ENCODE peak calls at places on chromosomes 3 and 15, in nine cellular contexts. P is kidney, I is PC-3, O is uterus, B is hepatocyte, K is lung, Q is AG09309, X is BE2C, C is A549. U is an unnamed sample.

GRCh38 chr3:144394052-144394451 is 422.4 kb downstream of the DIPK2A start:
- DNase-seq in P (no peak), O (no peak), Q (no peak), I (peak), B (no peak), C (no peak), K (no peak), X (no peak), U (no peak)

GRCh38 chr3:176693416-176693815 is 503.9 kb downstream of the TBL1XR1 start:
- DNase-seq in O (no peak), B (no peak), P (no peak), K (no peak), Q (no peak), C (no peak), X (no peak), I (no peak), U (no peak)

GRCh38 chr3:197019021-197019420 is 10.6 kb downstream of the MELTF start:
- DNase-seq in K (no peak), I (no peak), P (no peak), O (no peak), Q (no peak), B (no peak), C (no peak), X (no peak), U (no peak)

GRCh38 chr15:76189106-76189505 is 122.2 kb downstream of the ETFA start:
- DNase-seq in I (no peak), O (no peak), B (no peak), C (no peak), P (no peak), K (no peak), X (no peak), Q (no peak), U (no peak)

GRCh38 chr3:115476472-115476871 is 146.8 kb upstream of the GAP43 start:
- DNase-seq in O (no peak), B (no peak), X (no peak), P (no peak), Q (no peak), K (no peak), I (no peak), C (no peak), U (no peak)

GRCh38 chr3:195870442-195870841 is 37.9 kb downstream of the TNK2 start:
- DNase-seq in P (no peak), X (no peak), K (no peak), I (peak), C (peak), Q (no peak), B (no peak), O (no peak), U (no peak)

GRCh38 chr3:72177075-72178050 is 392.4 kb upstream of the PROK2 start:
- DNase-seq in I (no peak), B (peak), K (peak), O (peak), P (peak), X (peak), Q (no peak), C (no peak), U (peak)

GRCh38 chr15:64558460-64559179 is 98.2 kb downstream of the ZNF609 start:
- DNase-seq in I (no peak), X (no peak), K (no peak), O (no peak), P (no peak), Q (peak), B (no peak), C (no peak), U (no peak)

GRCh38 chr3:38651153-38651789 is 1.8 kb upstream of the SCN5A start:
- DNase-seq in I (peak), P (peak), X (peak), Q (no peak), O (peak), C (peak), B (peak), K (peak), U (peak)

GRCh38 chr15:72034351-72034750 is 83.6 kb downstream of the MYO9A start:
- DNase-seq in K (no peak), C (no peak), P (no peak), X (no peak), Q (no peak), O (no peak), I (no peak), B (no peak), U (no peak)

GRCh38 chr3:51921081-51921578 is 18.0 kb upstream of the IQCF1 start:
- DNase-seq in O (no peak), Q (no peak), C (no peak), X (no peak), K (no peak), B (no peak), I (no peak), P (no peak), U (no peak)

GRCh38 chr3:37944243-37944955 is 46.2 kb upstream of the VILL start:
- DNase-seq in B (no peak), Q (no peak), K (no peak), I (no peak), C (no peak), P (no peak), X (no peak), O (no peak), U (no peak)

GRCh38 chr3:185582236-185582635 is 3.9 kb upstream of the SENP2 start:
- DNase-seq in C (no peak), O (no peak), I (no peak), B (no peak), Q (no peak), X (no peak), P (no peak), K (no peak), U (no peak)

GRCh38 chr15:76206325-76206976 is 104.8 kb downstream of the ETFA start:
- DNase-seq in I (peak), O (peak), X (peak), P (peak), B (peak), C (no peak), K (peak), Q (no peak), U (no peak)

GRCh38 chr3:148757238-148757930 is 59.7 kb downstream of the AGTR1 start:
- DNase-seq in B (peak), C (no peak), K (no peak), X (no peak), P (no peak), Q (peak), O (no peak), I (no peak), U (no peak)

GRCh38 chr3:157369712-157370447 is 66.8 kb upstream of the PTX3 start:
- DNase-seq in Q (no peak), I (no peak), X (no peak), P (no peak), C (no peak), O (no peak), B (no peak), K (no peak), U (no peak)

GRCh38 chr3:81749285-81749684 is 12.2 kb downstream of the GBE1 start:
- DNase-seq in P (no peak), Q (no peak), I (peak), C (no peak), O (no peak), K (no peak), X (no peak), B (no peak), U (no peak)

GRCh38 chr3:71194785-71195184 is 388.7 kb downstream of the FOXP1 start:
- DNase-seq in Q (no peak), I (no peak), X (no peak), P (no peak), B (no peak), C (no peak), O (no peak), K (no peak), U (no peak)

GRCh38 chr15:91853968-91854943 is 748 bp downstream of the SLCO3A1 start:
- DNase-seq in I (no peak), B (peak), Q (no peak), X (peak), O (peak), C (peak), P (peak), K (peak), U (peak)

GRCh38 chr3:9884555-9885165 is 4.6 kb upstream of the CIDEC start:
- DNase-seq in P (no peak), I (peak), B (peak), X (peak), C (peak), O (peak), Q (peak), K (no peak), U (no peak)

GRCh38 chr15:44102675-44103254 is 92.3 kb downstream of the FRMD5 start:
- DNase-seq in B (peak), P (no peak), C (peak), X (no peak), Q (peak), O (no peak), I (peak), K (no peak), U (no peak)

GRCh38 chr3:108342829-108343478 is 46.6 kb downstream of the HHLA2 start:
- DNase-seq in B (no peak), O (no peak), P (no peak), Q (peak), I (peak), C (no peak), K (no peak), X (no peak), U (no peak)

DNA sequence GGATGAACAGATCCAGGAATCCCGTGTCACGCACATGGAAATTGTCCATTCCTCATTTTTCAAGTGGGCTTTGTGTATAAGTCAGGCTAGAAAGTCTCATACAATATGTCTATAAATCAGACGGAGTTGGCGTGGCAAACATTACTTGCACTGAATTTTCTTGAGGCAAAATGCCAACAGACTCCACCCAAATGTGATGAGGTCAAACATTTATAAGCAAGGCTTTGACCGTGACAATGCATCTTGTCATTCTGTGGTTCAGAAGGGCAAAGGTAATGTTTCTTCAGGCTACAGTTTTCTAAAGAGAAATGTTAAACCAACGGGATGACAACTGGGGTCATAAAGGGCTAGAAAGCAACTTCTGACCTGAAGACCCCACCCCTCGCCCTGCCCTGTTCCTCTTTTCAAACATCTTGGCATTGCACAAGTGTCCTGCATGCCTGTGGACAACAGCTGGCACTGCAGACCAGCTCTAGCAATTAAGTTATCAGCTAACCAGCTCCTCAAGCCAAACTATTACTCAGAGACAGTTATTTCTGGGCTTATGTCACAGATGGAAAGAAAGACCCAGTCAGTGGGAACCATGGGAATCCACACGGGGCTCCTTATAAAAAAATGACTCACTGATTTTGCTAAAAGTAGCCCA is 36.5 kb upstream of the SPTBN5 start:
- DNase-seq in C (peak), B (peak), K (peak), Q (peak), I (peak), P (peak), O (no peak), X (no peak), U (no peak)
- TF ChIP-seq CTCF in C (peak), B (peak), K (no peak), Q (peak), I (no peak), P (peak), O (no peak), X (no peak), U (no peak)

DNA sequence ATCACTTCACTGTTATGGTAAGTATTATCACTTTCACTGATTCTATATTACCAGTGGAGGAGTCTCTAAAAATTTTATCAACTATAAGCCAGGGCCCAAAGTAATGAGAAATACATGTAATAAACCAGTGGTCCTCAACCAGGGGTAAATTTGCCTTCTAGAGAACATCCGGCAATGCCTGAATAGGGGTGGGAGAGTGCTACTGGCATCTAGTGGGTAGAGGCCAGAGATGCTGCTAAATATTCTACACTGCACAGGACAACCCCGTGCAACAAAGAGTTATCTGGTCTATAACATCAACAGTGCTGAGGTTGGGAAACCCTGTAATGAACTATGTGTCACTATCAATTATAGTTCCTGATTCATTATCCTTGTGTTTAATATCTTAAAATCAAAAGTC is 2.2 kb downstream of the LYSMD2 start:
- DNase-seq in Q (no peak), I (no peak), P (no peak), C (no peak), B (no peak), X (peak), O (no peak), K (no peak), U (no peak)
- TF ChIP-seq CTCF in Q (no peak), I (no peak), P (no peak), C (peak), B (no peak), X (peak), O (no peak), K (no peak), U (no peak)

GRCh38 chr3:45571969-45572368 is 22.6 kb upstream of the LIMD1 start:
- DNase-seq in B (no peak), I (peak), C (no peak), K (no peak), X (no peak), P (no peak), O (no peak), Q (no peak), U (no peak)
- TF ChIP-seq CTCF in B (no peak), I (no peak), C (no peak), K (no peak), X (no peak), P (no peak), O (no peak), Q (no peak), U (no peak)

GRCh38 chr3:152957488-152957887 is 122.6 kb downstream of the P2RY1 start:
- DNase-seq in P (no peak), C (no peak), X (no peak), O (no peak), K (no peak), B (no peak), I (peak), Q (no peak), U (no peak)

GRCh38 chr3:152964901-152965609 is 130.1 kb downstream of the P2RY1 start:
- DNase-seq in I (no peak), P (no peak), Q (no peak), B (no peak), C (no peak), K (no peak), O (no peak), X (no peak), U (no peak)

GRCh38 chr3:152960684-152961083 is 125.8 kb downstream of the P2RY1 start:
- DNase-seq in B (no peak), K (no peak), P (no peak), X (no peak), C (no peak), Q (no peak), I (peak), O (no peak), U (no peak)

DNA sequence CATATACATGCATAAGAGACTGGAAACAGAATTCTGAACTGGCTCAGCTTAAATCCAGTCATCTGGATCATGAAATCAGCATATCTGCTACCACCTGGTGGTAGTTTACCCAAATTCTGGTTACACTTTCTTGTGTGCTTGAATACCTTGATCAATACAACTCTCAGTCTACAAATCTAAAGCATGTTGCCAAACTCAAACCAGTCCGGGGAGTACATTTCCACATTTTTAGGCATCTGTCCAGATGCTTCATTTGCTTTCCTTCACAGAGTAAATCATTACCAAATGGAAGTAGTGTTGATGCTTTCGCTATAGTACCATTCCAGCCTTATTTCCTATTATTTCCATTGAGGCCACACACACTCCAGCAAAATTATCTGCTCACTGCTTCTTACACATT is 126.4 kb downstream of the P2RY1 start:
- DNase-seq in P (no peak), X (no peak), C (peak), I (peak), K (no peak), B (peak), Q (no peak), O (no peak), U (no peak)
- TF ChIP-seq CTCF in P (peak), X (peak), C (peak), I (peak), K (no peak), B (peak), Q (peak), O (no peak), U (peak)

DNA sequence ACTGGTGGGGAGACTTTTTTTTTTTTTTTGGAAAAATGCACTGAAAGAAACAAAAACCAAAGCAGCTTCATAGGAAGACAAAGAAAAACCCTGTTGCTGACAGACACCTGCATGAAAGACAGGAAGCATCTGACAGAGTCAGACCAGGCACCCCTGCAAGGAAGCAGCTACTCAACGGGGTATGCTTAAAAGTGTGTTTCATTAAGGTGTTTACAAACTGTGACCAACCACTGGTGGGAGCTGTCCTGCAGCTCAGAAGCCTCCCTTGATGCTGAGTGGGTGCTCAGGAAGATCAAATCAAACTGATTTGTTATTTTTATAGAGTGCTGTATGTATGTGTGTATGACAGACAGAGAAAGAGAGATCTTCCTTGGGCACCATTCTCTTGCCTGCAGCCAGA is 34.7 kb upstream of the AGBL1 start:
- DNase-seq in O (no peak), X (no peak), P (no peak), B (no peak), C (no peak), Q (no peak), I (no peak), K (no peak), U (no peak)
- TF ChIP-seq CTCF in O (no peak), X (no peak), P (no peak), B (peak), C (no peak), Q (no peak), I (no peak), K (no peak), U (no peak)

DNA sequence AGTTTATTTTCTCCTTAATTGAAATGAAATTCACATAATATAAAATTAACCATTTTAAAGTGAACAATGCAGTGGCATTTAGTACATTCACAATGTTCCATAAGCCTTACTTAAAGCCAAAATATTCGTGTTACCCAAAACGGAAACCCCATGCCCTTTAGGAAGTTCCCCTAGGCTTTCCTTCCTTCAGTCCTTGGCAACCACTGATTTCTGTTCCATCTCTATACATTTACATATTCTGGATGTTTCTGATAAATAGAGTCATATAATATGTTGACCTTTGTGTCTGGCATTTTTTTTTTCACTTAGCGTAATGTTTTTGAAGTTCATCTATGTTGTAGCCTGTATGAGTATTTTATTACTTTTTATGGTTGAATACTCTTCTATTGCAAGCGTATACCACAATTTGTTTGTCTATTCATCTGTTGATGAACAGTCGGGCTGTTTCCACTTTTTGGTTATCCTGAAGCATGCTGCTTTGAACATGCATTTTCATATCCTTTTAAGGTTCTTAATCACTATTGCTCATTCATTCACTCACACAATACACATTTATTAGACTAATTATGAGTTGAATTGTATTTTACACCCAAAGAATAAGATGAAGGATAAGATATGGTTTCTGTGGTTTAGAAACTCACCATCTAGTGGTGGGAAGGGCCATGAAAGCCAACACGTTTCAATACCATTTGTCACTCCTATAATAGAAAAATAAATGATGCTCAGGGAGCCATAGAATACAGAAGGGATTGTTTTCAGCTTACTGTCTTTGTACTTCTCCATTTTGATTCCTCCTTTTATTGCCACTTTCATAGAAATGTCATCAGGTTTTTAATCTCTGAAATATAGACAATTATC is 408.2 kb upstream of the CBLB start:
- DNase-seq in I (no peak), Q (no peak), B (no peak), O (no peak), K (no peak), C (no peak), P (no peak), X (no peak), U (no peak)
- TF ChIP-seq CTCF in I (no peak), Q (no peak), B (no peak), O (no peak), K (no peak), C (no peak), P (no peak), X (peak), U (no peak)

GRCh38 chr3:155208183-155208582 is 85.3 kb downstream of the STRIT1 start:
- DNase-seq in I (no peak), X (no peak), C (no peak), Q (no peak), P (no peak), B (no peak), O (no peak), K (no peak), U (no peak)
- TF ChIP-seq CTCF in I (no peak), X (no peak), C (no peak), Q (no peak), P (no peak), B (no peak), O (no peak), K (no peak), U (no peak)

DNA sequence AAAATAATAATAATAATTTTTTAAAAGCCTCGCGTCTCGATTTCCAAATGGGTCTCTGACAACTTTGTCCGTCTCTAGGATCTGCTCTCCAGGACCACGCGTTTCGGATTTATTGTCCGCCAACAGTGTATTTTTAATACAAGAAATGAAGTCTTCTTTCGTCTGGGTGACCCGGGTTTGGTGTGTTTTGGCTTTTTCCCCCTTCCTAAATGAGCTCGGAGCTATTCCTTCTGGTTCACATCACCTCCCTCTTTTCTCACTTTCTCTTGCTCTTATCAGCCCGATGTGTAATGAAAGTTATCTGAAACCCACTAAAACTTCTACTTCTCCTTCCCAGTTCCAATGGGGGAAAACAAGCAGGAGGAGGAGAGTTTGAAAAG is 516.7 kb downstream of the MECOM start:
- DNase-seq in C (peak), Q (no peak), I (peak), B (no peak), X (no peak), O (no peak), K (no peak), P (no peak), U (no peak)
- TF ChIP-seq CTCF in C (no peak), Q (no peak), I (no peak), B (no peak), X (no peak), O (no peak), K (no peak), P (no peak), U (no peak)

GRCh38 chr15:31200735-31201151 is 99.2 kb upstream of the TRPM1 start:
- DNase-seq in O (peak), C (peak), P (peak), X (peak), B (peak), Q (no peak), I (peak), K (peak), U (peak)
- TF ChIP-seq CTCF in O (peak), C (peak), P (peak), X (peak), B (peak), Q (peak), I (peak), K (peak), U (peak)

U was measured in nephron progenitor cell.